ENCODE peak calls at places on chromosomes 4 and X, in five cellular contexts. O is A549, J is GM12878, C is IMR-90, P is K562. G is an unnamed sample.

GRCh38 chr4:76663794-76664193 is 228.8 kb downstream of the SHROOM3 start:
- DNase-seq in J (no peak), O (no peak), P (no peak), C (no peak), G (no peak)

GRCh38 chr4:54941994-54942552 is 183.3 kb downstream of the KDR start:
- DNase-seq in P (no peak), C (no peak), J (no peak), O (no peak), G (no peak)

GRCh38 chr4:3368841-3369760 is 72.7 kb upstream of the HGFAC start:
- DNase-seq in C (no peak), J (no peak), O (no peak), P (no peak), G (peak)

GRCh38 chr4:183989471-183989870 is 84.4 kb downstream of the STOX2 start:
- DNase-seq in J (no peak), P (no peak), O (no peak), C (peak), G (no peak)

GRCh38 chr4:6502747-6503465 is 30.5 kb upstream of the PPP2R2C start:
- DNase-seq in O (no peak), C (no peak), P (no peak), J (no peak), G (no peak)

GRCh38 chr4:57074753-57075152 is 35.4 kb downstream of the IGFBP7 start:
- DNase-seq in P (no peak), O (no peak), C (peak), J (no peak), G (peak)

GRCh38 chr4:158130204-158130603 is 42.6 kb downstream of the GASK1B start:
- DNase-seq in O (no peak), J (no peak), C (no peak), P (no peak), G (no peak)

GRCh38 chrX:21756785-21757529 is 959 bp downstream of the SMPX start:
- DNase-seq in O (no peak), P (no peak), C (no peak), J (no peak), G (no peak)

GRCh38 chrX:101206471-101206870 is 13.1 kb upstream of the DRP2 start:
- DNase-seq in O (peak), C (peak), P (peak), J (no peak), G (peak)

GRCh38 chrX:47384502-47384901 is 14.1 kb downstream of the ZNF157 start:
- DNase-seq in P (peak), J (peak), O (peak), C (peak), G (peak)

GRCh38 chr4:47413515-47413914 is 50.0 kb downstream of the COMMD8 start:
- DNase-seq in O (no peak), J (no peak), P (no peak), C (no peak), G (no peak)

GRCh38 chrX:41116948-41117347 is 31.7 kb downstream of the USP9X start:
- DNase-seq in C (no peak), P (no peak), O (no peak), J (peak), G (no peak)

GRCh38 chrX:20267924-20268701 is 1.4 kb upstream of the RPS6KA3 start:
- DNase-seq in P (peak), O (no peak), J (no peak), C (no peak), G (peak)

GRCh38 chrX:113548308-113549015 is 707.8 kb upstream of the AMOT start:
- DNase-seq in P (no peak), C (no peak), J (no peak), O (no peak), G (no peak)

GRCh38 chr4:41362647-41363383 is 106.1 kb downstream of the UCHL1 start:
- DNase-seq in C (no peak), P (no peak), O (no peak), J (no peak), G (no peak)

GRCh38 chrX:53831662-53832635 is 145.4 kb upstream of the HUWE1 start:
- DNase-seq in C (peak), P (peak), J (peak), O (peak), G (peak)

GRCh38 chr4:183335369-183335940 is 13.2 kb upstream of the CLDN24 start:
- DNase-seq in J (no peak), O (peak), P (no peak), C (peak), G (no peak)

GRCh38 chr4:77158487-77158861 is 1.5 kb downstream of the CCNG2 start:
- DNase-seq in J (no peak), O (no peak), C (no peak), P (peak), G (no peak)

GRCh38 chr4:30718021-30718888 is 1.9 kb upstream of the PCDH7 start:
- DNase-seq in J (no peak), P (no peak), C (peak), O (peak), G (peak)

GRCh38 chr4:76200771-76201224 is 12.8 kb downstream of the SCARB2 start:
- DNase-seq in C (no peak), O (no peak), P (no peak), J (no peak), G (no peak)

GRCh38 chrX:108312938-108313337 is 125.3 kb downstream of the COL4A6 start:
- DNase-seq in J (no peak), O (peak), P (no peak), C (peak), G (no peak)

GRCh38 chrX:43504394-43504793 is 151.7 kb upstream of the MAOA start:
- DNase-seq in O (no peak), P (no peak), J (no peak), C (no peak), G (no peak)

GRCh38 chrX:130716822-130717405 is 186.1 kb downstream of the ENOX2 start:
- DNase-seq in P (no peak), C (no peak), J (no peak), O (no peak), G (no peak)

GRCh38 chr4:20618010-20618409 is 82.2 kb upstream of the PACRGL start:
- DNase-seq in C (no peak), J (no peak), P (no peak), O (no peak), G (no peak)

GRCh38 chrX:71650333-71650969 is 16.9 kb upstream of the LOC101059915 start:
- DNase-seq in P (no peak), J (no peak), C (no peak), O (no peak), G (no peak)

GRCh38 chr4:98546910-98547544 is 111.4 kb downstream of the TSPAN5 start:
- DNase-seq in P (no peak), J (no peak), C (peak), O (no peak), G (no peak)

GRCh38 chr4:57658188-57658587 is 548.0 kb upstream of the IGFBP7 start:
- DNase-seq in O (no peak), J (no peak), C (no peak), P (no peak), G (no peak)

GRCh38 chr4:182324282-182324681 is 81.1 kb downstream of the TENM3 start:
- DNase-seq in C (no peak), O (no peak), P (no peak), J (no peak), G (no peak)

GRCh38 chr4:680931-681645 is 6.7 kb downstream of the MYL5 start:
- DNase-seq in J (no peak), O (no peak), P (peak), C (no peak), G (peak)

DNA sequence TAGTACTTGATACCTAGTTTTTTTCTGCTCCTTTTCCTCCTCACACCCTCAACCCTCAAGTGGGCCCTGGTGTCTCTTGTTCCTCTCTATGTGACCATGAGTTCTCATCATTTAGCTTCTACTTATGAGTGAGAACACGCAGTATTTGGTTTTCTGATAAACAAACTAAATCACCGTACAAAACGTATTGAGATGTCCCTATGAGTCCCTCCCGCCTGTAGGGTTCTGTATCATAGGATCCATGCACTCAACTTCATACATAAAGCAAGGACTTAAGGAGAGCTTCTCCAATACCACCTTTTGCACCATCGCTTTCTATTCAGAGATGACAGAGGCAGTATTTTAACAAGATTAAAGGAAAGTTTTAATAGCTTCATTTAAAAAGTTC is 550 bp upstream of the RAB9A start:
- DNase-seq in C (no peak), P (no peak), J (no peak), O (no peak), G (peak)
- TF ChIP-seq RCOR1 in C (no peak), P (no peak), J (no peak), O (no peak), G (no peak)

DNA sequence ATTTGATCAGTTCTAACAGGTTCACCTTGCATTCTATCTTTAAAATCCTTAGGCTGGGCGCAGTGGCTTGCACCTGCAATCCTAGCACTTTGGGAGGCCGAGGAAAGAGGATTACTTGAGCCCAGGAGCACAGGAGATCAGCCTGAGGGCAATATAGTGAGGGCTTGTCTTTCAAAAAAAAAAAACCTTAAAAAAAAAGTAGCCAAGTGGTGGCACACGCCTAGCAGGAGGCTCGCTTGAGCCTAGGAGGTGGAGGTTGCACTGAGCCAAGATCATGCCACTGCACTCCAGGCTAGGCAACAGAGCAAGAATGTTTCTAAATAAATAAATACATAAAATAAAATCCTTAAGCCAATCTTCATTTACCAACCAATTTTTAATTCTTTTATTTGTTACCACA is 75.6 kb downstream of the PRSS12 start:
- DNase-seq in J (no peak), C (no peak), O (no peak), P (no peak), G (no peak)
- H3K4me3 ChIP-seq in J (peak), C (no peak), O (peak), P (peak), G (no peak)

DNA sequence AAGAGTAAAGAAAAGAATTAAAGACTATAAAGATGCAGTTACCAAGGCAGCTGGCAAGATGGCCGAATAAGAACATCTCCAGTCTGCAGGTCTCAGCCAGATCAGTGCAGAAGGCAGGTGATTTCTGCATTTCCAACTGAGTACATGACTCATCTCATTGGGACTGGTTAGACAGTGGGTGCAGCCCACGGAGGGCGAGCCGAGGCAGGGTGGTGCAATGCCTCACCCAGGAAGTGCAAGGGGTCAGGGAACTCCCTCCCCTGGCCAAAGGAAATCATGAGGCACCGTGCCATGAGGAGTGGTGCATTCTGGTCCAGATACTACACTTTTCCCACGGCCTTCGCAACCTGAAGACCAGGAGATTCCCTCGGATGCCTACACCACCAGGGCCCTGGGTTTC is 20.5 kb downstream of the SPIN4 start:
- DNase-seq in C (no peak), O (no peak), P (no peak), J (no peak), G (no peak)
- TF ChIP-seq RCOR1 in C (no peak), O (no peak), P (no peak), J (no peak), G (no peak)

GRCh38 chr4:94726524-94727123 is 31.1 kb upstream of the BMPR1B start:
- DNase-seq in C (no peak), J (no peak), P (no peak), O (no peak), G (no peak)
- H3K4me3 ChIP-seq in C (no peak), J (no peak), P (no peak), O (no peak), G (no peak)

GRCh38 chrX:54922547-54922946 is 1.9 kb downstream of the TRO start:
- DNase-seq in O (no peak), P (no peak), J (no peak), C (no peak), G (no peak)

GRCh38 chrX:54920610-54921426 is at the start of gene TRO:
- DNase-seq in P (no peak), J (no peak), O (no peak), C (peak), G (peak)

GRCh38 chrX:54926978-54927377 is 6.4 kb downstream of the TRO start:
- DNase-seq in J (no peak), C (no peak), P (no peak), O (no peak), G (peak)

GRCh38 chrX:54923376-54923775 is 2.8 kb downstream of the TRO start:
- DNase-seq in P (no peak), J (no peak), O (no peak), C (no peak), G (no peak)

DNA sequence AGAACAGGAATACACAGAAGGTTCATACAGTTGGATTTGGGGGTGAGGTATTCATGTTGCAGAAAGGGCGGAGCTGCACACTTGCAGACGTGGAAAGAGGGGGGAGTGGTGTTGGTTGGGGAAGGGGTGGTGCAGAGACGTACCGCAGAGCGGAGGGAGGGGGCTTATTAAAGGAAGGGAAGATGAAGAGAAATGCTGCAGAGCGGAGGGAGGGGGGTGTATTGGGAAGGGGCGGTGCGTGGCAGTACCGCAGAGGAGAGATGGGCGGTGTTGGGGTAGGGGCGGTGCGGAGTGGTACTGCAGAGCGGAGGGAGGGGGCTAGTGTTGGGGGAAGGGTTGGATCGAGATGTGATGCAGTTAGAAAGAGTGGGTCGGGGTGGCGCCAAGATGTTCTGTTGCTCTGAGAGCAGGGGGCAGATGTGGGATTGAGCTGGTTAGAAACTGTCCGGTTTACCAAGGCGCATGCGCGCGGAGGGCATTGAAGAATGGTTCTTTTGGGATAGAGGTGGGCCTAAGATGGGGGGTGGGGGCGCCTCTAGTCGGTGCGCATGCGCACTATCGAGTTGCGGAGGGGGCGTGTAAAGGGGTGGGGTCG is 900 bp downstream of the TRO start:
- DNase-seq in O (no peak), C (peak), P (no peak), J (no peak), G (peak)
- TF ChIP-seq RCOR1 in O (no peak), C (no peak), P (no peak), J (no peak), G (no peak)

GRCh38 chrX:2627272-2627867 is 63.7 kb upstream of the CD99 start:
- DNase-seq in C (peak), J (no peak), P (peak), O (peak), G (peak)

GRCh38 chrX:2631743-2632532 is 59.2 kb upstream of the CD99 start:
- DNase-seq in P (no peak), O (no peak), J (no peak), C (no peak), G (no peak)

GRCh38 chrX:2628751-2629315 is 62.3 kb upstream of the CD99 start:
- DNase-seq in P (no peak), J (no peak), O (no peak), C (no peak), G (no peak)

GRCh38 chrX:2626750-2627149 is 64.3 kb upstream of the CD99 start:
- DNase-seq in P (no peak), O (no peak), C (no peak), J (no peak), G (no peak)

GRCh38 chrX:2629316-2630168 is 61.6 kb upstream of the CD99 start:
- DNase-seq in J (no peak), C (no peak), O (no peak), P (peak), G (no peak)
- H3K4me3 ChIP-seq in J (no peak), C (no peak), O (no peak), P (no peak), G (no peak)

GRCh38 chrX:119753639-119754257 is 4.6 kb upstream of the SOWAHD start:
- DNase-seq in J (no peak), P (peak), C (peak), O (no peak), G (peak)
- TF ChIP-seq RCOR1 in J (no peak), P (no peak), C (no peak), O (no peak), G (no peak)

GRCh38 chrX:74924449-74925209 is 623 bp downstream of the NEXMIF start:
- DNase-seq in O (peak), C (no peak), J (no peak), P (no peak), G (peak)
- H3K4me3 ChIP-seq in O (peak), C (peak), J (peak), P (no peak), G (peak)

G was measured in SK-N-SH.